ENCODE peak calls at places on chromosomes 6 and 20, in eight cellular contexts. Q is neural progenitor cell, L is endodermal cell, J is GM23248, U is right cardiac atrium, F is adipocyte, I is sigmoid colon, O is cardiac muscle cell. H is an unnamed sample. For H3K4me1, the result is how much of the 10 kb centered on the place peaks cover.

GRCh38 chr6:169881398-169881797 is 130.0 kb downstream of the ERMARD start:
- DNase-seq in Q (no peak), L (peak), J (no peak), U (no peak), F (no peak), I (no peak), O (no peak), H (no peak)

GRCh38 chr20:56572178-56572577 is 39.1 kb downstream of the FAM209B start:
- DNase-seq in Q (no peak), L (no peak), J (peak), U (no peak), F (peak), I (no peak), O (peak), H (peak)

GRCh38 chr6:5053038-5053437 is 32.1 kb upstream of the PPP1R3G start:
- DNase-seq in Q (no peak), L (no peak), J (no peak), U (no peak), F (no peak), I (no peak), O (peak), H (no peak)

GRCh38 chr6:108133594-108134179 is 32.1 kb upstream of the NR2E1 start:
- DNase-seq in Q (peak), L (peak), J (peak), U (peak), F (peak), I (peak), O (peak), H (peak)

GRCh38 chr20:46741924-46742692 is 32.7 kb downstream of the SLC2A10 start:
- DNase-seq in Q (no peak), L (peak), J (no peak), U (no peak), F (no peak), I (no peak), O (no peak), H (no peak)

GRCh38 chr6:134740473-134741192 is 209.3 kb downstream of the ALDH8A1 start:
- DNase-seq in Q (no peak), L (no peak), J (peak), U (no peak), F (peak), I (no peak), O (peak), H (peak)

GRCh38 chr6:158422629-158423238 is 110.5 kb downstream of the TULP4 start:
- DNase-seq in Q (no peak), L (peak), J (no peak), U (no peak), F (no peak), I (no peak), O (no peak), H (no peak)

GRCh38 chr6:51936941-51937340 is 150.5 kb downstream of the PKHD1 start:
- DNase-seq in Q (no peak), L (no peak), J (no peak), U (no peak), F (no peak), I (no peak), O (no peak), H (no peak)

GRCh38 chr6:22830463-22830862 is 261.1 kb downstream of the HDGFL1 start:
- DNase-seq in Q (no peak), L (no peak), J (no peak), U (no peak), F (no peak), I (no peak), O (no peak), H (peak)

GRCh38 chr6:131900231-131900630 is 50.9 kb downstream of the CCN2 start:
- DNase-seq in Q (no peak), L (no peak), J (no peak), U (no peak), F (no peak), I (no peak), O (no peak), H (no peak)

GRCh38 chr6:170174124-170174770 is 116.6 kb downstream of the DLL1 start:
- DNase-seq in Q (no peak), L (peak), J (no peak), U (no peak), F (no peak), I (peak), O (no peak), H (no peak)

GRCh38 chr20:58117944-58118343 is 110.5 kb downstream of the ANKRD60 start:
- DNase-seq in Q (no peak), L (no peak), J (peak), U (no peak), F (peak), I (no peak), O (no peak), H (no peak)

GRCh38 chr20:32327087-32327681 is 30.9 kb upstream of the ASXL1 start:
- DNase-seq in Q (no peak), L (no peak), J (peak), U (no peak), F (peak), I (no peak), O (peak), H (no peak)

GRCh38 chr6:55882731-55883595 is 7.6 kb upstream of the BMP5 start:
- DNase-seq in Q (no peak), L (no peak), J (peak), U (no peak), F (peak), I (no peak), O (peak), H (peak)

GRCh38 chr6:81265106-81265505 is 487.4 kb downstream of the TENT5A start:
- DNase-seq in Q (no peak), L (no peak), J (peak), U (peak), F (peak), I (peak), O (peak), H (no peak)

GRCh38 chr6:43703512-43704429 is 16.2 kb upstream of the MRPS18A start:
- DNase-seq in Q (no peak), L (no peak), J (no peak), U (no peak), F (no peak), I (no peak), O (no peak), H (no peak)

GRCh38 chr6:43702147-43702521 is 14.5 kb upstream of the MRPS18A start:
- DNase-seq in Q (no peak), L (no peak), J (no peak), U (no peak), F (no peak), I (no peak), O (no peak), H (no peak)

GRCh38 chr6:43699564-43700186 is 12.1 kb upstream of the MRPS18A start:
- DNase-seq in Q (no peak), L (peak), J (peak), U (no peak), F (peak), I (no peak), O (peak), H (peak)

GRCh38 chr6:43705996-43706395 is 18.4 kb upstream of the MRPS18A start:
- DNase-seq in Q (no peak), L (no peak), J (peak), U (no peak), F (peak), I (peak), O (peak), H (no peak)

GRCh38 chr6:43702522-43703440 is 15.2 kb upstream of the MRPS18A start:
- DNase-seq in Q (peak), L (peak), J (peak), U (peak), F (peak), I (peak), O (peak), H (peak)
- H3K4me1 ChIP-seq in Q (half or more), L (under half), J (under half), U (under half), F (under half), I (under half), O (under half), H (under half)

DNA sequence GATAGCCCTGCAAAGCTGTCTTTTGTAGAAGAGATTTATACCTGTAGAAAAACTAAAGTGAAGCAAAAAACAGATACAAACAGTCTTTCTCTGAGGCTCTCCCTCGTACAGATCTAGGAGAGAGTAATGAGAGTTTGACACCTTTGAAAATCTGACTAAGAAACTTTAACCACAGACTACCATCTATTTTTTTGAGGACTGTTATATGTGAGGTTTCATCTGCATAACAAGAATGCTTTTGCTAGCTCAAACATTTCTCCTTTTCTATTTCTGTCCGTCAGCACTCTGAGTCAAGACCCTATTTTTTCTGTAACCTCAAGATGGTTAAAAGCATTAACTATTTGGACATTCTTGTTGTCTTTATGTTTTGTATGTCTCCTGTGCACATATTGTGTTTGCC is 193.0 kb downstream of the BTBD3 start:
- DNase-seq in Q (no peak), L (no peak), J (no peak), U (no peak), F (no peak), I (no peak), O (peak), H (no peak)
- H3K4me1 ChIP-seq in Q (under half), L (under half), J (under half), U (under half), F (under half), I (under half), O (under half), H (under half)

DNA sequence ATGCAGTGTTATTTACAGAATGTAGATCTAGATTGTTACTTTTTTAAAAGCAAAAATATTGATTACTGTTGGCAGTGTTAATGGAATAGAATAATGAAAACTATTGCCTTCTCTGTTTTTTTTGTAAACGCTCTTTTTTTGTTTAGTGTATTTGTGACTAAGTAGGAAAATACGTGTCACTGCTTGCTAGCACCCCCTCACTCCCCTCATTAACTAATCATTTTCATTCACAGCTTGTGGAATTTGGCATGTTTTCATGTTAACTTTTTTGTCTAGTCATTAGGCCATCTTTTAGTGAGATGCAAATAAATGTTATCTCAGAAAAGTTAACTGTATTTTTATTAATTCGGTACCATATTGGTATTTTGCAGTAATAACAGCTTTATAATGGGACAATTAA is 29.8 kb downstream of the ADGRG6 start:
- DNase-seq in Q (no peak), L (no peak), J (no peak), U (no peak), F (no peak), I (no peak), O (no peak), H (no peak)
- H3K4me1 ChIP-seq in Q (under half), L (under half), J (under half), U (under half), F (under half), I (under half), O (under half), H (under half)

GRCh38 chr20:64065973-64066341 is 3.0 kb downstream of the TCEA2 start:
- DNase-seq in Q (no peak), L (peak), J (peak), U (no peak), F (no peak), I (no peak), O (peak), H (peak)
- H3K4me1 ChIP-seq in Q (under half), L (under half), J (under half), U (under half), F (under half), I (under half), O (under half), H (under half)

GRCh38 chr20:39010496-39010895 is 48.4 kb downstream of the DHX35 start:
- DNase-seq in Q (peak), L (peak), J (no peak), U (no peak), F (no peak), I (no peak), O (no peak), H (no peak)
- H3K4me1 ChIP-seq in Q (under half), L (under half), J (under half), U (under half), F (under half), I (under half), O (under half), H (under half)

GRCh38 chr6:41699063-41699462 is 36.3 kb downstream of the TFEB start:
- DNase-seq in Q (no peak), L (no peak), J (no peak), U (no peak), F (no peak), I (no peak), O (no peak), H (no peak)
- H3K4me1 ChIP-seq in Q (under half), L (under half), J (under half), U (under half), F (under half), I (under half), O (under half), H (under half)

DNA sequence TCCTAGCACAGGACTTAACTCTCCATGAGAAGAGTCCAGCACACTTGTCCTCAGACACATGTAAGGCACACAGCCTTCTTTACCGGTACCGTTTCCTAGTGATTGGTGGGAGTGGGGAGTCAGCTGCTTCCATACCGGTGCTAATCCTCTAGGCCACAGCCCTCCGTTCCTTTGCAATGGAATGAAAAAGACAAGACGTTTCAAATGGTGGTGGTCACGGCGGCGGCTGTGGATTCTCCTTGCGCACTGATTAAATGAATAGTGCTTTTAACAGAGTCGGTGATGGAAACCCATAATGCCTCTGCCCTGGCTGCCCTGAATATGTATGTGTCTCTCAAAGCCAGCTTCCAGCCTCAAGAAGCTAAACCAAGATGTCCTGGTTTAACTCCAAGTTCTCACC is 34.8 kb upstream of the GABRR1 start:
- DNase-seq in Q (no peak), L (no peak), J (no peak), U (no peak), F (no peak), I (no peak), O (no peak), H (no peak)
- H3K4me1 ChIP-seq in Q (under half), L (under half), J (under half), U (under half), F (under half), I (under half), O (under half), H (under half)

GRCh38 chr20:23662276-23662870 is 24.6 kb upstream of the CST3 start:
- DNase-seq in Q (no peak), L (peak), J (no peak), U (no peak), F (no peak), I (no peak), O (no peak), H (no peak)

GRCh38 chr20:23664954-23665353 is 23.9 kb downstream of the CST4 start:
- DNase-seq in Q (no peak), L (peak), J (no peak), U (no peak), F (no peak), I (no peak), O (no peak), H (no peak)

GRCh38 chr20:23661002-23661429 is 23.3 kb upstream of the CST3 start:
- DNase-seq in Q (no peak), L (peak), J (no peak), U (no peak), F (no peak), I (no peak), O (no peak), H (no peak)

GRCh38 chr20:23659989-23660837 is 22.5 kb upstream of the CST3 start:
- DNase-seq in Q (no peak), L (peak), J (peak), U (peak), F (peak), I (peak), O (peak), H (no peak)

GRCh38 chr20:23663180-23663579 is 25.4 kb upstream of the CST3 start:
- DNase-seq in Q (no peak), L (peak), J (no peak), U (no peak), F (no peak), I (no peak), O (no peak), H (no peak)
- H3K4me1 ChIP-seq in Q (under half), L (under half), J (under half), U (under half), F (under half), I (under half), O (under half), H (under half)